ENCODE peak calls at places on chromosomes 5 and 9, in five cellular contexts. U is ACHN, Y is right atrium auricular region, T is foreskin keratinocyte, P is C1 segment of cervical spinal cord. D is an unnamed sample.

GRCh38 chr9:93672622-93673270 is 96.4 kb downstream of the PHF2 start:
- DNase-seq in U (no peak), Y (no peak), T (no peak), P (no peak), D (no peak)

GRCh38 chr5:39570418-39571027 is 145.7 kb upstream of the DAB2 start:
- DNase-seq in U (peak), Y (no peak), T (no peak), P (no peak), D (no peak)

GRCh38 chr5:171420429-171421231 is 1.2 kb downstream of the FGF18 start:
- DNase-seq in U (peak), Y (peak), T (peak), P (peak), D (peak)

GRCh38 chr9:12640021-12640587 is 53.1 kb upstream of the TYRP1 start:
- DNase-seq in U (peak), Y (no peak), T (peak), P (no peak), D (no peak)

GRCh38 chr9:16202913-16203734 is 650.3 kb downstream of the CCDC171 start:
- DNase-seq in U (peak), Y (no peak), T (peak), P (no peak), D (no peak)

GRCh38 chr5:83955916-83956315 is 235.3 kb upstream of the HAPLN1 start:
- DNase-seq in U (peak), Y (no peak), T (peak), P (no peak), D (no peak)

GRCh38 chr9:77025146-77025545 is 5.7 kb downstream of the FOXB2 start:
- DNase-seq in U (no peak), Y (no peak), T (peak), P (no peak), D (no peak)

GRCh38 chr5:178483620-178484019 is 106.6 kb downstream of the COL23A1 start:
- DNase-seq in U (no peak), Y (no peak), T (no peak), P (no peak), D (no peak)

GRCh38 chr9:76916231-76916630 is 10.3 kb upstream of the PRUNE2 start:
- DNase-seq in U (no peak), Y (no peak), T (no peak), P (no peak), D (no peak)

GRCh38 chr5:54526604-54527359 is 9.2 kb downstream of the SNX18 start:
- DNase-seq in U (no peak), Y (no peak), T (no peak), P (no peak), D (no peak)

GRCh38 chr5:69368458-69369368 is 607 bp downstream of the AK6 start:
- DNase-seq in U (no peak), Y (no peak), T (peak), P (no peak), D (peak)

GRCh38 chr9:24832307-24832706 is 286.6 kb upstream of the IZUMO3 start:
- DNase-seq in U (peak), Y (no peak), T (peak), P (no peak), D (no peak)

GRCh38 chr9:113158446-113158845 is 7.6 kb downstream of the SLC31A2 start:
- DNase-seq in U (no peak), Y (no peak), T (no peak), P (no peak), D (no peak)

GRCh38 chr5:6868170-6868569 is 154.9 kb downstream of the TENT4A start:
- DNase-seq in U (no peak), Y (no peak), T (no peak), P (peak), D (no peak)

GRCh38 chr5:6713274-6714181 is at the start of gene TENT4A:
- DNase-seq in U (peak), Y (peak), T (no peak), P (no peak), D (no peak)

GRCh38 chr5:151656311-151656710 is 30.4 kb downstream of the SPARC start:
- DNase-seq in U (no peak), Y (no peak), T (no peak), P (no peak), D (no peak)

GRCh38 chr5:132396589-132397001 is 27.1 kb downstream of the SLC22A5 start:
- DNase-seq in U (no peak), Y (no peak), T (peak), P (no peak), D (no peak)

GRCh38 chr9:87678650-87679355 is 47.1 kb upstream of the CTSL start:
- DNase-seq in U (peak), Y (peak), T (peak), P (peak), D (peak)

GRCh38 chr9:34992376-34992951 is 2.9 kb downstream of the DNAJB5 start:
- DNase-seq in U (peak), Y (peak), T (peak), P (peak), D (peak)

GRCh38 chr9:31587176-31587575 is 797.3 kb upstream of the ACO1 start:
- DNase-seq in U (no peak), Y (no peak), T (peak), P (no peak), D (no peak)

GRCh38 chr5:151900876-151901275 is 23.8 kb downstream of the GLRA1 start:
- DNase-seq in U (no peak), Y (no peak), T (no peak), P (no peak), D (no peak)

GRCh38 chr5:134135091-134135655 is 20.7 kb downstream of the TCF7 start:
- DNase-seq in U (no peak), Y (no peak), T (no peak), P (no peak), D (no peak)

GRCh38 chr9:38334234-38334633 is 58.3 kb upstream of the ALDH1B1 start:
- DNase-seq in U (peak), Y (no peak), T (no peak), P (no peak), D (no peak)

GRCh38 chr9:115730845-115731244 is 422.7 kb upstream of the PAPPA start:
- DNase-seq in U (no peak), Y (no peak), T (no peak), P (no peak), D (no peak)

GRCh38 chr9:137671721-137672120 is 52.9 kb downstream of the EHMT1 start:
- DNase-seq in U (no peak), Y (no peak), T (no peak), P (no peak), D (no peak)

GRCh38 chr9:70374962-70375618 is 39.4 kb downstream of the KLF9 start:
- DNase-seq in U (no peak), Y (no peak), T (no peak), P (no peak), D (no peak)

GRCh38 chr5:124740991-124741583 is 5.4 kb downstream of the ZNF608 start:
- DNase-seq in U (peak), Y (no peak), T (peak), P (no peak), D (no peak)

GRCh38 chr5:180467028-180467427 is 27.2 kb upstream of the CNOT6 start:
- DNase-seq in U (no peak), Y (no peak), T (peak), P (no peak), D (no peak)

GRCh38 chr5:96297867-96298266 is 135.2 kb downstream of the PCSK1 start:
- DNase-seq in U (no peak), Y (no peak), T (no peak), P (no peak), D (no peak)

GRCh38 chr5:153719324-153719723 is 228.9 kb downstream of the GRIA1 start:
- DNase-seq in U (no peak), Y (no peak), T (no peak), P (no peak), D (no peak)

GRCh38 chr9:88258012-88258411 is 119.7 kb upstream of the SPATA31C2 start:
- DNase-seq in U (peak), Y (no peak), T (peak), P (no peak), D (peak)

GRCh38 chr5:14593326-14594036 is 11.9 kb downstream of the OTULINL start:
- DNase-seq in U (no peak), Y (no peak), T (peak), P (no peak), D (no peak)

GRCh38 chr9:7129391-7129790 is 371.6 kb downstream of the KDM4C start:
- DNase-seq in U (peak), Y (no peak), T (peak), P (no peak), D (no peak)

GRCh38 chr9:104287255-104287872 is 193.3 kb downstream of the SMC2 start:
- DNase-seq in U (no peak), Y (no peak), T (peak), P (no peak), D (no peak)

GRCh38 chr5:143703659-143704058 is 108.3 kb upstream of the HMHB1 start:
- DNase-seq in U (no peak), Y (no peak), T (no peak), P (no peak), D (no peak)

GRCh38 chr5:1851290-1851934 is 31.3 kb downstream of the IRX4 start:
- DNase-seq in U (no peak), Y (no peak), T (no peak), P (no peak), D (no peak)

GRCh38 chr9:69582544-69583297 is 89.5 kb downstream of the APBA1 start:
- DNase-seq in U (no peak), Y (no peak), T (peak), P (no peak), D (no peak)

GRCh38 chr5:103057208-103058130 is 62.5 kb downstream of the GIN1 start:
- DNase-seq in U (peak), Y (no peak), T (peak), P (no peak), D (no peak)

GRCh38 chr5:145943674-145944121 is 7.3 kb downstream of the SH3RF2 start:
- DNase-seq in U (peak), Y (no peak), T (peak), P (no peak), D (no peak)